ENCODE peak calls at places on chromosomes 11 and 22, in five cellular contexts. Z is gastrocnemius medialis; R is prostate gland; M is CD4-positive, alpha-beta memory T cell; H is neuronal stem cell. V is an unnamed sample.

GRCh38 chr11:120125005-120125404 is 12.9 kb downstream of the TRIM29 start:
- DNase-seq in Z (no peak), R (no peak), M (no peak), H (no peak), V (peak; percentile 29)

GRCh38 chr11:119433369-119433749 is 10.4 kb upstream of the THY1 start:
- DNase-seq in Z (no peak), R (no peak), M (no peak), H (no peak), V (no peak)

GRCh38 chr11:99351620-99352019 is 330.9 kb downstream of the CNTN5 start:
- DNase-seq in Z (no peak), R (no peak), M (no peak), H (no peak), V (no peak)

GRCh38 chr22:24067587-24068376 is 56.7 kb downstream of the CABIN1 start:
- DNase-seq in Z (no peak), R (no peak), M (no peak), H (no peak), V (peak; percentile 95)

GRCh38 chr11:122138759-122139594 is 23.0 kb upstream of the BLID start:
- DNase-seq in Z (no peak), R (no peak), M (no peak), H (no peak), V (no peak)

GRCh38 chr11:15200696-15201095 is 86.0 kb downstream of the INSC start:
- DNase-seq in Z (no peak), R (no peak), M (no peak), H (no peak), V (no peak)

GRCh38 chr22:30036656-30037055 is 43.6 kb upstream of the HORMAD2 start:
- DNase-seq in Z (no peak), R (no peak), M (no peak), H (no peak), V (peak; percentile 59)

GRCh38 chr11:64101461-64101860 is 64.5 kb downstream of the MACROD1 start:
- DNase-seq in Z (no peak), R (no peak), M (no peak), H (no peak), V (no peak)

GRCh38 chr11:2295971-2296912 is 5.5 kb downstream of the C11orf21 start:
- DNase-seq in Z (no peak), R (no peak), M (no peak), H (no peak), V (no peak)

GRCh38 chr22:17743661-17744411 is 30.4 kb downstream of the BID start:
- DNase-seq in Z (no peak), R (no peak), M (no peak), H (no peak), V (no peak)

GRCh38 chr11:13761712-13762111 is 93.2 kb downstream of the FAR1 start:
- DNase-seq in Z (no peak), R (no peak), M (no peak), H (no peak), V (no peak)

GRCh38 chr22:24460418-24461089 is 33.2 kb downstream of the ADORA2A start:
- DNase-seq in Z (no peak), R (no peak), M (no peak), H (no peak), V (peak; percentile 26)

GRCh38 chr11:10139656-10140055 is 154.4 kb downstream of the SBF2 start:
- DNase-seq in Z (no peak), R (no peak), M (no peak), H (no peak), V (no peak)

GRCh38 chr11:4048340-4048739 is 46.3 kb upstream of the RRM1 start:
- DNase-seq in Z (no peak), R (no peak), M (no peak), H (no peak), V (no peak)

GRCh38 chr11:13051257-13051656 is 42.1 kb downstream of the RASSF10 start:
- DNase-seq in Z (no peak), R (no peak), M (no peak), H (no peak), V (no peak)

GRCh38 chr22:17161991-17162390 is 2.9 kb upstream of the HDHD5 start:
- DNase-seq in Z (no peak), R (no peak), M (no peak), H (no peak), V (no peak)

GRCh38 chr11:85746640-85747039 is 60.6 kb upstream of the CCDC89 start:
- DNase-seq in Z (no peak), R (no peak), M (no peak), H (no peak), V (no peak)

GRCh38 chr11:117175104-117175503 is 3.4 kb upstream of the SIDT2 start:
- DNase-seq in Z (no peak), R (no peak), M (no peak), H (no peak), V (no peak)

GRCh38 chr11:57476883-57477506 is 16.7 kb downstream of the RTN4RL2 start:
- DNase-seq in Z (no peak), R (no peak), M (no peak), H (no peak), V (peak; percentile 35)

GRCh38 chr11:9639099-9639498 is 24.8 kb upstream of the SWAP70 start:
- DNase-seq in Z (peak; percentile 31), R (no peak), M (no peak), H (no peak), V (peak; percentile 84)

GRCh38 chr22:47067331-47067890 is 305.0 kb downstream of the TBC1D22A start:
- DNase-seq in Z (no peak), R (no peak), M (no peak), H (peak; percentile 54), V (no peak)

GRCh38 chr11:74370122-74370521 is 28.1 kb downstream of the PGM2L1 start:
- DNase-seq in Z (no peak), R (no peak), M (no peak), H (no peak), V (no peak)

GRCh38 chr11:127003260-127003981 is 2.9 kb upstream of the KIRREL3 start:
- DNase-seq in Z (no peak), R (no peak), M (no peak), H (peak; percentile 79), V (no peak)
- H3K27me3 ChIP-seq in Z (peaks cover 50% of the 10 kb centered on the region), R (peaks cover 19% of the 10 kb centered on the region), M (peaks cover 9% of the 10 kb centered on the region), H (peaks cover 3% of the 10 kb centered on the region), V (peaks cover 31% of the 10 kb centered on the region)

DNA sequence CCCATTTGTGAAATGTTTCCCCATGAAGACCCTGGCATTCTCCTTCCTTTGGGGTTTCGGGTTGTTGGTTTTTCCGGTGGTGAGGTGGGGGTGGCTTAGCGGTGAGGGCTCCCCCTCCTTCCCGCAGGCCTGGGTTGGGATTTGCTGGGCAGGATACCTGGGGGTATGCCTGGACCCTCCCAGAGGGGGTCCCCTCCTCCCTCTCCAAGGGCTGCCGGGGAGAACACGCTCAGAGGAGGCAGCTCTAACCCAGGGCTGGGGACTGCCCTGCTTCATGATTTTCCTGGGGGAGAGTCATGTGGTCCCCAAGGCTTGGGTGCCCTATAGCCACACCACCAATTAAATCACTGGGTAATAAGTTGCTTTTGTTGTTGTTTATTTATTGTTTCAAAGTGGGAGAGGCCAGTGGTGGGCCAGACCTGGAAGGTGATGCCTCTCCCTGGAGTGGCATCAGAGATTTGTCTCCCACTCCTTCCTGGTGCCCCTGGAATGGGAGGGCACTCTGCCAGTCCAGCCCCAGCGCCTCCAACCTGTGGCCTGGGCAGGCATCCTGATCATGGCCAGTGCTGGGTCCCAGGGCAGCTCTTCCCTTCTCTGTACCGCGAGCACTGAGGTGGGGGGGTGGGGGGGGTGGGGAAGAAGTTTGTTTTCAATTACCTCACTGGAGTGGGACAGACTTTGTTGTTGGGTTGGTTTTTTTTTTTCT is 1.3 kb upstream of the CLCF1 start:
- DNase-seq in Z (no peak), R (no peak), M (no peak), H (no peak), V (no peak)
- H3K27me3 ChIP-seq in Z (peaks cover 29% of the 10 kb centered on the region), R (no peaks in the 10 kb centered on the region), M (no peaks in the 10 kb centered on the region), H (no peaks in the 10 kb centered on the region), V (no peaks in the 10 kb centered on the region)

DNA sequence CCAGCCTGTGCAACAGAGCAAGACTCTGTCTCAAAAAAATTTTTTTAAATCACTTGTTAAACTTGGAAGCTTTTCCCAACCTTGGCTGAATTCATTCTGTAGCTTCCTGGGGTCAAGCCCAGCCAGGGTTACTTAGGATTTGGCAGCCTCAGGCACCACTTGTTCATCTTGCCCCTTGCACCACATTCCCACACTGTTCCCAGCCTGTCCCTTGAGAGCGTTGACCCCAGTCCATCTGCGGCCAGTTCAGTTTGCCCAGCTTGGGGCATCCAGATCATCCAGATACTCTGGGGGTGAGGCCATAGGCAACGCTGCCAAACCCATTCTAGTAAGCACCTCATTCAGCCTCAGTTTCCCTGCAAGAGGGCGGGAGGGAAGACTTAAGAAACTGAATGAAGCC is 8.7 kb upstream of the THRSP start:
- DNase-seq in Z (no peak), R (no peak), M (no peak), H (no peak), V (no peak)
- H3K27me3 ChIP-seq in Z (no peaks in the 10 kb centered on the region), R (no peaks in the 10 kb centered on the region), M (no peaks in the 10 kb centered on the region), H (no peaks in the 10 kb centered on the region), V (no peaks in the 10 kb centered on the region)

GRCh38 chr11:36729765-36730164 is 131.7 kb upstream of the RAG2 start:
- DNase-seq in Z (no peak), R (no peak), M (no peak), H (no peak), V (no peak)

GRCh38 chr11:36726420-36726819 is 128.4 kb upstream of the RAG2 start:
- DNase-seq in Z (no peak), R (no peak), M (no peak), H (no peak), V (no peak)

GRCh38 chr11:36730761-36731160 is 132.7 kb upstream of the RAG2 start:
- DNase-seq in Z (no peak), R (no peak), M (no peak), H (no peak), V (no peak)

GRCh38 chr11:36719708-36720107 is 121.7 kb upstream of the RAG2 start:
- DNase-seq in Z (no peak), R (no peak), M (no peak), H (no peak), V (no peak)

DNA sequence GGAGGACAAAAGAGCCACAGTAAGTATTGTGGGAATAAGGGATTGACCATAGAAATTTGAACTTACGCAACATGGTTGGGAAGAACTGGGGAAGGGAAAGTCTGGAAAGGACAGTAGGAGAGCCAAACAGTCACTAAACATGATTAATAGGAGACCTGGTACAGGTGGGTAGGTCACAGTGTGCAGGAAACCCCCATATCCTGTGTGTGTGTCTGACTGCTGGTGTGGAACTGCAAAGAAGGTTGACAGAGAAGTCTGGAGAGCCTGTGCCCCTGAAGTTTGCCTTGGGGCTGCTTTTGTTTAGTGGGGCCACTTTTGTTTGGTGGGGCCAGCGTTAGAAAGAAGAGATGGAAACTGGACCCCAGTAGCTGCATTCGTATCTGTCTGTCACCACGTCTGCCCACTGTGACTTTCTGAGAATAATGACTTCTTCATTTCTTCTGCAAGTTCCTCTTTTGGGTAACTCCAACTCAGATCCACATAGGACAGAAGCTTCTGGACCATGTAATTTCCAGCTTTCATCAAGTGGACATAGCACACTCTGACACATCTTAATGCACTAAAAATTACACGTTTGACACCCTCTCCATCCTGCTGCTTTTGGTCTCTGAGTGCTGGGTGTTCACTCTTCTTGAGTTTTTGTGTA is 126.8 kb upstream of the RAG2 start:
- DNase-seq in Z (no peak), R (no peak), M (no peak), H (no peak), V (no peak)
- H3K27me3 ChIP-seq in Z (no peaks in the 10 kb centered on the region), R (no peaks in the 10 kb centered on the region), M (no peaks in the 10 kb centered on the region), H (no peaks in the 10 kb centered on the region), V (no peaks in the 10 kb centered on the region)